ENCODE peak calls at places on chromosomes 7 and 10, in eight cellular contexts. T is fibroblast of lung, D is heart left ventricle, I is tibial artery, S is H1, Q is stomach, V is psoas muscle, X is PC-3. C is an unnamed sample. For H3K4me1, the result is how much of the 10 kb centered on the place peaks cover.

GRCh38 chr7:28408105-28408973 is 4.0 kb upstream of the CREB5 start:
- DNase-seq in T (no peak), D (peak), I (no peak), S (no peak), Q (no peak), V (peak), X (no peak), C (peak)

GRCh38 chr10:110398419-110399162 is 93.9 kb upstream of the SMNDC1 start:
- DNase-seq in T (peak), D (no peak), I (peak), S (no peak), Q (peak), V (no peak), X (peak), C (no peak)

GRCh38 chr7:106064329-106064728 is 47.8 kb downstream of the SYPL1 start:
- DNase-seq in T (no peak), D (no peak), I (no peak), S (no peak), Q (no peak), V (no peak), X (no peak), C (no peak)

GRCh38 chr7:30771859-30772429 is 727 bp downstream of the MINDY4 start:
- DNase-seq in T (peak), D (no peak), I (no peak), S (no peak), Q (no peak), V (no peak), X (no peak), C (peak)

GRCh38 chr7:97771576-97771975 is 39.7 kb downstream of the TAC1 start:
- DNase-seq in T (no peak), D (no peak), I (no peak), S (no peak), Q (no peak), V (no peak), X (no peak), C (no peak)

GRCh38 chr10:71404510-71405295 is 8.0 kb downstream of the CDH23 start:
- DNase-seq in T (no peak), D (no peak), I (no peak), S (no peak), Q (no peak), V (no peak), X (no peak), C (no peak)

GRCh38 chr7:132317856-132318255 is 258.4 kb downstream of the PLXNA4 start:
- DNase-seq in T (no peak), D (no peak), I (no peak), S (no peak), Q (no peak), V (no peak), X (no peak), C (no peak)

GRCh38 chr7:137081694-137082093 is 213.2 kb downstream of the CHRM2 start:
- DNase-seq in T (peak), D (no peak), I (peak), S (no peak), Q (peak), V (peak), X (peak), C (peak)

GRCh38 chr10:5625992-5626777 is 40.2 kb downstream of the ASB13 start:
- DNase-seq in T (no peak), D (no peak), I (no peak), S (no peak), Q (peak), V (no peak), X (no peak), C (no peak)

GRCh38 chr10:6058677-6059475 is 3.3 kb downstream of the IL2RA start:
- DNase-seq in T (no peak), D (no peak), I (no peak), S (no peak), Q (peak), V (no peak), X (no peak), C (peak)

GRCh38 chr10:47256753-47257336 is 43.2 kb upstream of the GDF10 start:
- DNase-seq in T (no peak), D (no peak), I (no peak), S (no peak), Q (no peak), V (no peak), X (no peak), C (no peak)

GRCh38 chr10:96556003-96556402 is 30.8 kb downstream of the TM9SF3 start:
- DNase-seq in T (peak), D (no peak), I (no peak), S (no peak), Q (no peak), V (no peak), X (peak), C (no peak)

GRCh38 chr7:31263363-31263762 is 77.2 kb downstream of the NEUROD6 start:
- DNase-seq in T (no peak), D (no peak), I (no peak), S (no peak), Q (no peak), V (no peak), X (no peak), C (no peak)

GRCh38 chr7:41696323-41696916 is 6.5 kb downstream of the INHBA start:
- DNase-seq in T (peak), D (peak), I (peak), S (peak), Q (peak), V (peak), X (peak), C (peak)

GRCh38 chr7:98870807-98871491 is 1.1 kb upstream of the TMEM130 start:
- DNase-seq in T (no peak), D (no peak), I (peak), S (no peak), Q (no peak), V (no peak), X (no peak), C (no peak)

GRCh38 chr7:24017519-24017918 is 266.5 kb upstream of the NPY start:
- DNase-seq in T (no peak), D (no peak), I (no peak), S (no peak), Q (no peak), V (no peak), X (no peak), C (no peak)

GRCh38 chr10:60572511-60573194 is 183.0 kb upstream of the ANK3 start:
- DNase-seq in T (peak), D (no peak), I (no peak), S (peak), Q (peak), V (no peak), X (peak), C (peak)

GRCh38 chr10:60573342-60573741 is 183.7 kb upstream of the ANK3 start:
- DNase-seq in T (peak), D (no peak), I (no peak), S (no peak), Q (no peak), V (no peak), X (no peak), C (no peak)

GRCh38 chr10:60576130-60577069 is 186.7 kb upstream of the ANK3 start:
- DNase-seq in T (no peak), D (no peak), I (no peak), S (no peak), Q (no peak), V (no peak), X (peak), C (no peak)

GRCh38 chr10:60574388-60574787 is 184.7 kb upstream of the ANK3 start:
- DNase-seq in T (no peak), D (no peak), I (no peak), S (no peak), Q (no peak), V (no peak), X (peak), C (no peak)

DNA sequence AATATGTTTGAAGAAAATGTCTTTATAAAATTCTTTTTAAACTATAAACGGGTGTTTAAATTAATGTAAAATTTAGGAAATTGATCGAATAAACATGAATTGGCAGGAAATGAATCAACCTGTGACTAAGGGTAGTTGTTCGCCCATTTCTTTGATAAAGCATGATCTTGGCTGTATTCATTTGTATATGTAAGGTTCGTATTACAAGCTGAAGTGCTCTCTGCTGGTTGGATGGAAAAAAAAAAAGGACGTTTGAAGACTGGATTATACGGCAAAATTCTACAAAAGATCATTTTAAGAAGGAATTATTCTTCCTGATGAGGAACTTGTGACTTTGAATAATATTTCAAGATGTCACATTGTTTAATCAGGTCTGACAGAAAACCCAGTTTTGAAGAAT is 185.4 kb upstream of the ANK3 start:
- DNase-seq in T (peak), D (no peak), I (no peak), S (no peak), Q (no peak), V (no peak), X (peak), C (no peak)
- TF ChIP-seq CTCF in T (no peak), D (no peak), I (no peak), S (no peak), Q (no peak), V (no peak), X (peak), C (no peak)

GRCh38 chr10:10096898-10097297 is 920.8 kb upstream of the CELF2 start:
- DNase-seq in T (no peak), D (no peak), I (no peak), S (no peak), Q (no peak), V (no peak), X (no peak), C (no peak)

GRCh38 chr10:10093035-10093434 is 924.6 kb upstream of the CELF2 start:
- DNase-seq in T (no peak), D (no peak), I (no peak), S (no peak), Q (no peak), V (no peak), X (no peak), C (no peak)

GRCh38 chr10:10094700-10095099 is 923.0 kb upstream of the CELF2 start:
- DNase-seq in T (no peak), D (no peak), I (no peak), S (no peak), Q (no peak), V (no peak), X (no peak), C (no peak)

GRCh38 chr10:10092581-10092980 is 925.1 kb upstream of the CELF2 start:
- DNase-seq in T (peak), D (peak), I (no peak), S (no peak), Q (no peak), V (no peak), X (no peak), C (peak)
- H3K27ac ChIP-seq in T (no peak), D (no peak), I (no peak), S (no peak), Q (no peak), V (no peak), X (no peak), C (no peak)

DNA sequence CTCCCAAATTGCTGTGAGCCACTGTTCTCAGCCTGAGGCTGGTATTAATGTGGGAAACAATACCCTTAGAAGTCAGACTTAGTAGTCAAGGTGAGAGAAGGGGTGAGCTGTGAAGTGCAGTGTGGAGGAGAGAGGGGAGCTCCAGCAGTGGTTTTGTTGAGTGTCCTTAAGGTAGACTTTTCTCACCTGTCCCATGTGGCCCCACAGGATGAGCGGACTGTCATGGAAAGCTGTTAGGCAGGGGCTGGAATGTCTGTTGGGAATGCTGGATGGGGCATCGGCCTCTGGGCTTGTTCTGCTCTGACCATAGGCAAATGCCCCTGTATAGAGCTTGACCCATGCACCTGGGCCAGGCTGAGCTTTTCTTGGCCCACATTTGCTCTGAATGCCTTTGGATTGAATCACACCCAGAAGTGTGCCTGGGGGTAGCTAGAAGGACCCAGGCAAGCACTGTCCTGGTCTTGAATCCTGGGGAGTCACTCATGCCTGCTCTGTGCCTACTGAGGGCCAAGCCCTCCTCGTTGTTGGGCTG is 36.3 kb upstream of the SH2D4B start:
- DNase-seq in T (peak), D (no peak), I (no peak), S (no peak), Q (peak), V (no peak), X (no peak), C (no peak)
- H3K4me1 ChIP-seq in T (under half), D (half or more), I (half or more), S (under half), Q (half or more), V (half or more), X (under half), C (half or more)

GRCh38 chr7:33798671-33799325 is 106.5 kb upstream of the BMPER start:
- DNase-seq in T (no peak), D (no peak), I (no peak), S (no peak), Q (no peak), V (no peak), X (no peak), C (no peak)

GRCh38 chr7:33794419-33794818 is 110.9 kb upstream of the BMPER start:
- DNase-seq in T (no peak), D (no peak), I (no peak), S (no peak), Q (no peak), V (no peak), X (no peak), C (no peak)

GRCh38 chr7:33794959-33795358 is 110.4 kb upstream of the BMPER start:
- DNase-seq in T (no peak), D (no peak), I (no peak), S (no peak), Q (no peak), V (no peak), X (no peak), C (no peak)

GRCh38 chr7:33793616-33794015 is 111.7 kb upstream of the BMPER start:
- DNase-seq in T (no peak), D (no peak), I (no peak), S (no peak), Q (no peak), V (no peak), X (no peak), C (no peak)

GRCh38 chr7:33796538-33796937 is 108.8 kb upstream of the BMPER start:
- DNase-seq in T (no peak), D (no peak), I (no peak), S (no peak), Q (no peak), V (no peak), X (no peak), C (no peak)
- TF ChIP-seq CTCF in T (no peak), D (no peak), I (no peak), S (no peak), Q (no peak), V (no peak), X (no peak), C (no peak)

GRCh38 chr10:129683519-129683918 is 216.5 kb downstream of the MGMT start:
- DNase-seq in T (no peak), D (no peak), I (no peak), S (no peak), Q (no peak), V (no peak), X (no peak), C (no peak)
- H3K27ac ChIP-seq in T (no peak), D (no peak), I (no peak), S (no peak), Q (no peak), V (no peak), X (no peak), C (no peak)

DNA sequence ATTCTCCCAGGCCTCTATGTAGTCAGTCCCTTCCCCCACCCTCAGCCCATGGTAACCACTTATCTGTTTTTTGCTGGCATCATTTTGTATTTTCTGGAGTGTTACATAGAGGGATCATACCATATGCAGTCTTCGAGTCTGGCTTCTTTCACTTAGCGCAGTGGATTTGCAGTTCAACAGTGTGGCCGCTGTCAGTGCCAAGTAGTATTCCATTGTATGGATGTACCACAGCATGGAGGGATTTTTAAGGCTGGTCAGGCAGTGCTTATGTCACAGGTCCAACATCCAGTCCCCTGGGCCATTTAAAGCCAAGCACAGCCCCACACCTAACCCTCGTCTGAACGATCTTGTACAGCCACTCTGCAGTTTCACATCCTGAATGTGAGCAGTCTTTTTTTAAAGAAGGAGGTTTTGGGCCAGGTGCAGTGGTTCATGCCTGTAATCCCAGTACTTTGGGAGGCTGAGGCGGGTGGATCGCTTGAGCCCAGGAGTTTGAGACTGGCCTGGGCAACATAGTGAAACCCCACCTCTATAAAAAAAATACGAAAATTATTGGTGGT is 121.8 kb downstream of the CUX1 start:
- DNase-seq in T (no peak), D (no peak), I (no peak), S (no peak), Q (no peak), V (no peak), X (no peak), C (no peak)
- H3K4me1 ChIP-seq in T (under half), D (under half), I (half or more), S (under half), Q (half or more), V (half or more), X (under half), C (under half)

GRCh38 chr7:123665157-123665556 is 9.5 kb downstream of the LMOD2 start:
- DNase-seq in T (no peak), D (no peak), I (no peak), S (no peak), Q (no peak), V (no peak), X (peak), C (no peak)
- TF ChIP-seq CTCF in T (no peak), D (no peak), I (no peak), S (no peak), Q (no peak), V (no peak), X (no peak), C (no peak)

DNA sequence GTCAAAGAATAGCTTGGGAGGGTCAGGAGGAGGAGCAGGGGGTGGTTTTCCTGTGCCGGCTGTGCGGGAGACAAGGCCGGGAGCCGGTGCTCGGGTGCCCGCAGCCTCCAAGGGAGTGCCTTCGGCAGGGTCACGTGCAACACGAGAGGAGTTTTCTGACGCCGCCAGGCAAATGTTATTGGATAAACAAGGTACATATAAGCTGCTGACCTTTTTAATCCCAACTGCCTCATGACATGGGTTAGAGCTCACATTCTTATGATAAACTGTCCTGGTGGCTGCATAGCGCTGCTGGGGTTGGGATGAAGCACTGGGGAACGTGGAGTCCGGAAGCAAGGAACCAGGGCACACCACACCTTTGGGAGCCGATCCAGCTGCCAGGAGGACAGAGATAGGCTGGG is 124.8 kb upstream of the PDLIM1 start:
- DNase-seq in T (no peak), D (peak), I (peak), S (no peak), Q (no peak), V (peak), X (no peak), C (no peak)
- H3K27ac ChIP-seq in T (no peak), D (peak), I (peak), S (no peak), Q (peak), V (peak), X (no peak), C (no peak)

GRCh38 chr7:158815046-158815445 is 14.3 kb downstream of the ESYT2 start:
- DNase-seq in T (peak), D (no peak), I (no peak), S (no peak), Q (no peak), V (peak), X (no peak), C (no peak)
- H3K4me1 ChIP-seq in T (under half), D (half or more), I (half or more), S (under half), Q (half or more), V (half or more), X (under half), C (under half)

GRCh38 chr7:130084037-130084875 is 13.9 kb downstream of the KLHDC10 start:
- DNase-seq in T (peak), D (no peak), I (no peak), S (no peak), Q (no peak), V (no peak), X (peak), C (no peak)
- TF ChIP-seq CTCF in T (peak), D (peak), I (peak), S (peak), Q (peak), V (peak), X (peak), C (no peak)